ENCODE peak calls at places on chromosome 4, in five cellular contexts. C, E, F, Z and A are unnamed samples.

GRCh38 chr4:125522992-125523391 is 208.2 kb downstream of the FAT4 start:
- DNase-seq in C (no peak), E (no peak), F (no peak), Z (no peak), A (no peak)

GRCh38 chr4:105991726-105992125 is 96.5 kb downstream of the NPNT start:
- DNase-seq in C (no peak), E (no peak), F (no peak), Z (no peak), A (no peak)

GRCh38 chr4:183887351-183887750 is 17.8 kb upstream of the STOX2 start:
- DNase-seq in C (no peak), E (no peak), F (no peak), Z (no peak), A (no peak)

GRCh38 chr4:15469402-15470148 is at the start of gene CC2D2A:
- DNase-seq in C (no peak), E (no peak), F (no peak), Z (peak), A (peak)

GRCh38 chr4:184728858-184729257 is 5.0 kb downstream of the CENPU start:
- DNase-seq in C (no peak), E (no peak), F (no peak), Z (peak), A (peak)

GRCh38 chr4:8307714-8308113 is 38.2 kb downstream of the HTRA3 start:
- DNase-seq in C (peak), E (no peak), F (peak), Z (no peak), A (no peak)

GRCh38 chr4:161642708-161643107 is 521.1 kb downstream of the FSTL5 start:
- DNase-seq in C (no peak), E (no peak), F (no peak), Z (peak), A (peak)

GRCh38 chr4:20248155-20248558 is 3.5 kb upstream of the SLIT2 start:
- DNase-seq in C (no peak), E (no peak), F (no peak), Z (peak), A (peak)

GRCh38 chr4:7068883-7069282 is 1.0 kb upstream of the GRPEL1 start:
- DNase-seq in C (peak), E (no peak), F (no peak), Z (peak), A (no peak)

GRCh38 chr4:90582087-90582486 is 454.9 kb downstream of the CCSER1 start:
- DNase-seq in C (no peak), E (no peak), F (no peak), Z (no peak), A (no peak)

GRCh38 chr4:16794816-16795445 is 103.5 kb downstream of the LDB2 start:
- DNase-seq in C (peak), E (peak), F (peak), Z (peak), A (peak)

GRCh38 chr4:36208884-36209473 is 35.3 kb downstream of the ARAP2 start:
- DNase-seq in C (no peak), E (no peak), F (no peak), Z (no peak), A (no peak)

GRCh38 chr4:15691346-15692140 is 9.9 kb downstream of the FAM200B start:
- DNase-seq in C (no peak), E (no peak), F (no peak), Z (peak), A (peak)

GRCh38 chr4:170978990-170979389 is 834.2 kb upstream of the GALNTL6 start:
- DNase-seq in C (no peak), E (no peak), F (no peak), Z (no peak), A (no peak)

GRCh38 chr4:56575820-56576429 is 70.3 kb downstream of the ARL9 start:
- DNase-seq in C (no peak), E (no peak), F (no peak), Z (peak), A (peak)

DNA sequence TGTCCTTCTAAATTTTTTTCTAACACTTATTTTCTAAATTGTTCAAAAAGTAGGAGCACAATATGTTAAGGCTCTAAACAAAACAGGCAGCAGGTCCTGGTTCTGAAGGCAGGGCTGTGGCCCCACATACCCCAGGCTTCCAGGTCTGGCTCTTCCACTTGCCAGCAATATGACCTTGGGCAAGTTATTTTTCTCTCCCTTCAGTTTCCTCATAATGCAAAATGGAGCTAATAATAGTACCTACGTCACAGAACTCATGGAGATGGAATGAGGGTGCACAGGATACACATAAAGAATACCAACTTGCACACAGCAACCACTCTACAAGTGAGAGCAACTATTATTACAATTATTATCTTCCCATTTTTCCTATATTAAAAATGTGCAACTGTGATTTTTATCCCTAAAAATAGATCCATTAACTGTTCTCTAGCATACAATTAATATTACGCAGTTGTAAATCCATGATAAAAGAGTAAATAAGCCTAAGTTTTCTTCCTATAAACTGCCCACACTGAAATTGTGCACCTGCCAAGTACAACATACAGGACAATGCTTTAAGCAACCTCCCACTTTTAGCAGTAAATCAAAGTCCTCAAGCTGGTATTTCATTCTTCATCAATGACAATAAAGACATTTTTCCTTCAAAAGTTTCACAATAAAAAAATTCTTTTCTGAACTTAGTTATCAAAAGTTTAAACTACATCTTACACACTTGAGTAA is 27.0 kb downstream of the OTUD4 start:
- DNase-seq in C (no peak), E (no peak), F (no peak), Z (no peak), A (no peak)
- H3K4me3 ChIP-seq in C (no peak), E (no peak), F (no peak), Z (no peak), A (no peak)

DNA sequence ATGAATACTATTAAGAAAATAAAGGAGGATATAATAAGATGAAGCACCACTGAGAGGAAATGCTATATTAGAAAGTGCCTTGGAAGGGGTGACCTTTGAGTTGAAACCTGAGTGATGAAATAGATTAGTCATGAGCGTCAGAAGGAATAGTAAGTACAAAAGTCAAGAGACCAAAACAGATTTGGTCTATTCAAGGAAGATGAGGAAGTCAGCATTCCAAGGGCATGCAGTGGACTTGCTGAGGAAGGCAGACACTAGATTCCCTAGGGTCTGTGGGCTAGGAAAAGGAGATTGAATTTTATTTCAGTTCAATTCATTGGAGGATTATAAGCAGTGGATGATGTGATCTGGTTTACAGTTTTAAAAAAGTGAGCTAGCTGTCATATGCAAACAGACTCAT is 73.0 kb upstream of the WDFY3 start:
- DNase-seq in C (no peak), E (no peak), F (no peak), Z (peak), A (peak)
- TF ChIP-seq CTCF in C (no peak), E (no peak), F (no peak), Z (no peak), A (no peak)

DNA sequence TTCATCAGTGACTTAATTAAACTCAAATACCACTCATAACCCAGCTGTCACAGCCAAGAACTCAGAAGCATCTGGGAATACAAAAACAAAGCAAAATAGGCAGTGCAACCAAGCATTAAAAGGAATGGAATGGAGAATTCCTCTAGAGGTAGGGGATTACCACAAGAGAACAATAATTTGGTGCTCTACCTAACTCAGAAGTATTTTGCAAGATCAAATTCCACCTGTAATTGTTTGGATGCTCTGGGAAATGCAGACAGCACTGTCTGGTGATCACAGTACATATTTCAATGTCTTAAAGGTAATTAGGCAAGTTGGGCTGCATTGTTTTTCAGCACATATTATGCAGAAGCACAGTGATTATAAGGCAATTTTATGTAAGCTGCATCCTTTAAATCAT is 547.5 kb downstream of the TRAM1L1 start:
- DNase-seq in C (no peak), E (no peak), F (no peak), Z (no peak), A (no peak)
- H3K4me3 ChIP-seq in C (no peak), E (no peak), F (no peak), Z (no peak), A (no peak)

GRCh38 chr4:4666187-4666586 is 124.3 kb upstream of the STX18 start:
- DNase-seq in C (no peak), E (no peak), F (no peak), Z (no peak), A (no peak)

GRCh38 chr4:4670869-4671268 is 129.0 kb upstream of the STX18 start:
- DNase-seq in C (no peak), E (no peak), F (no peak), Z (no peak), A (no peak)

GRCh38 chr4:4668355-4669210 is 126.7 kb upstream of the STX18 start:
- DNase-seq in C (no peak), E (no peak), F (no peak), Z (no peak), A (no peak)

GRCh38 chr4:4666693-4667642 is 125.1 kb upstream of the STX18 start:
- DNase-seq in C (no peak), E (no peak), F (no peak), Z (no peak), A (peak)

GRCh38 chr4:4667643-4668081 is 125.8 kb upstream of the STX18 start:
- DNase-seq in C (no peak), E (no peak), F (no peak), Z (no peak), A (no peak)
- TF ChIP-seq CTCF in C (no peak), E (no peak), F (no peak), Z (no peak), A (no peak)

GRCh38 chr4:174213734-174214101 is 69.7 kb downstream of the FBXO8 start:
- DNase-seq in C (no peak), E (no peak), F (no peak), Z (no peak), A (no peak)
- H3K4me3 ChIP-seq in C (peak), E (peak), F (no peak), Z (no peak), A (no peak)

DNA sequence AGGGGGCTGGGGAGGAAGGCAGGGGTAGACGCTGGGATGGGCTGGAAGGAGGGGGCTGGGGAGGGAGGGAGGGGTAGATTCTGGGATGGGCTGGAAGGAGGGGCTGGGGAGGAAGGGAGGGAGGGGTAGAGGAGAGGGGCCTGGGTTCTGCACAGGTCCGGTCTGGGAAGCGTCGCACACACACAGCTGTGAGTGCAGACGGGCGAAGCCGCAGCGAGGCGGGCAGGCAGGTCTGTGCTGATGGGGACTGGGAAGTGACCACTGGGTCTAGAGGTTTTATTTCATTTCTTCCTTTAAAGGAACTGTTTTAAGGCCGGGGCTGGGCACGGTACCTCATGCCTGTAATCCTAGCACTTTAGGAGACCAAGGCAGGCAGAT is 69.1 kb upstream of the MXD4 start:
- DNase-seq in C (peak), E (no peak), F (no peak), Z (no peak), A (no peak)
- TF ChIP-seq CTCF in C (no peak), E (no peak), F (no peak), Z (no peak), A (no peak)

GRCh38 chr4:179719766-179720470 is 2277.7 kb upstream of the AGA start:
- DNase-seq in C (no peak), E (no peak), F (no peak), Z (no peak), A (no peak)
- H3K4me3 ChIP-seq in C (no peak), E (no peak), F (no peak), Z (no peak), A (no peak)